ENCODE peak calls at places on chromosomes 16 and 17, in six cellular contexts. One of them, this sample, is unnamed.
A peak's percentile ranks its signal among the peaks of the same experiment; 100 is the strongest.

GRCh38 chr16:24102120-24102740 is 153.9 kb upstream of the CACNG3 start:
- DNase-seq in PC-9: no peak
- DNase-seq in activated T-cell treated with anti-CD3 and anti-CD28 coated beads, Interleukin-2, amount 50 U/mL, for 4 hours: no peak
- DNase-seq in A549: no peak
- DNase-seq in AG10803: no peak
- DNase-seq in stimulated activated CD8-positive, alpha-beta memory T cell treated with anti-CD3 and anti-CD28 coated beads, Interleukin-4, amount 100 ng/mL, for 1 hour: no peak
- DNase-seq in this sample: no peak

GRCh38 chr17:39132192-39132600 is 19.2 kb downstream of the PLXDC1 start:
- DNase-seq in PC-9: no peak
- DNase-seq in activated T-cell treated with anti-CD3 and anti-CD28 coated beads, Interleukin-2, amount 50 U/mL, for 4 hours: no peak
- DNase-seq in A549: peak; percentile 51
- DNase-seq in AG10803: peak; percentile 89
- DNase-seq in stimulated activated CD8-positive, alpha-beta memory T cell treated with anti-CD3 and anti-CD28 coated beads, Interleukin-4, amount 100 ng/mL, for 1 hour: no peak
- DNase-seq in this sample: no peak

GRCh38 chr17:58757162-58757613 is 1.5 kb downstream of the PPM1E start:
- DNase-seq in PC-9: no peak
- DNase-seq in activated T-cell treated with anti-CD3 and anti-CD28 coated beads, Interleukin-2, amount 50 U/mL, for 4 hours: no peak
- DNase-seq in A549: no peak
- DNase-seq in AG10803: no peak
- DNase-seq in stimulated activated CD8-positive, alpha-beta memory T cell treated with anti-CD3 and anti-CD28 coated beads, Interleukin-4, amount 100 ng/mL, for 1 hour: no peak
- DNase-seq in this sample: no peak

GRCh38 chr17:4433515-4434031 is at the start of gene SPNS3:
- DNase-seq in PC-9: no peak
- DNase-seq in activated T-cell treated with anti-CD3 and anti-CD28 coated beads, Interleukin-2, amount 50 U/mL, for 4 hours: no peak
- DNase-seq in A549: no peak
- DNase-seq in AG10803: no peak
- DNase-seq in stimulated activated CD8-positive, alpha-beta memory T cell treated with anti-CD3 and anti-CD28 coated beads, Interleukin-4, amount 100 ng/mL, for 1 hour: no peak
- DNase-seq in this sample: no peak

GRCh38 chr17:9003355-9004131 is 17.8 kb upstream of the NTN1 start:
- DNase-seq in PC-9: peak; percentile 16
- DNase-seq in activated T-cell treated with anti-CD3 and anti-CD28 coated beads, Interleukin-2, amount 50 U/mL, for 4 hours: no peak
- DNase-seq in A549: no peak
- DNase-seq in AG10803: no peak
- DNase-seq in stimulated activated CD8-positive, alpha-beta memory T cell treated with anti-CD3 and anti-CD28 coated beads, Interleukin-4, amount 100 ng/mL, for 1 hour: no peak
- DNase-seq in this sample: no peak

GRCh38 chr17:39751637-39752036 is 13.9 kb downstream of the GRB7 start:
- DNase-seq in PC-9: no peak
- DNase-seq in activated T-cell treated with anti-CD3 and anti-CD28 coated beads, Interleukin-2, amount 50 U/mL, for 4 hours: no peak
- DNase-seq in A549: no peak
- DNase-seq in AG10803: no peak
- DNase-seq in stimulated activated CD8-positive, alpha-beta memory T cell treated with anti-CD3 and anti-CD28 coated beads, Interleukin-4, amount 100 ng/mL, for 1 hour: no peak
- DNase-seq in this sample: no peak

GRCh38 chr17:15981646-15982580 is 17.6 kb downstream of the ZSWIM7 start:
- DNase-seq in PC-9: peak; percentile 35
- DNase-seq in activated T-cell treated with anti-CD3 and anti-CD28 coated beads, Interleukin-2, amount 50 U/mL, for 4 hours: no peak
- DNase-seq in A549: peak; percentile 36
- DNase-seq in AG10803: no peak
- DNase-seq in stimulated activated CD8-positive, alpha-beta memory T cell treated with anti-CD3 and anti-CD28 coated beads, Interleukin-4, amount 100 ng/mL, for 1 hour: no peak
- DNase-seq in this sample: no peak

GRCh38 chr17:40399185-40399584 is 18.5 kb downstream of the TOP2A start:
- DNase-seq in PC-9: no peak
- DNase-seq in activated T-cell treated with anti-CD3 and anti-CD28 coated beads, Interleukin-2, amount 50 U/mL, for 4 hours: no peak
- DNase-seq in A549: peak; percentile 78
- DNase-seq in AG10803: peak; percentile 70
- DNase-seq in stimulated activated CD8-positive, alpha-beta memory T cell treated with anti-CD3 and anti-CD28 coated beads, Interleukin-4, amount 100 ng/mL, for 1 hour: no peak
- DNase-seq in this sample: no peak

GRCh38 chr17:17690156-17690737 is 9.0 kb downstream of the RAI1 start:
- DNase-seq in PC-9: peak; percentile 56
- DNase-seq in activated T-cell treated with anti-CD3 and anti-CD28 coated beads, Interleukin-2, amount 50 U/mL, for 4 hours: no peak
- DNase-seq in A549: no peak
- DNase-seq in AG10803: no peak
- DNase-seq in stimulated activated CD8-positive, alpha-beta memory T cell treated with anti-CD3 and anti-CD28 coated beads, Interleukin-4, amount 100 ng/mL, for 1 hour: no peak
- DNase-seq in this sample: no peak

GRCh38 chr17:63834431-63835166 is 7.1 kb upstream of the FTSJ3 start:
- DNase-seq in PC-9: peak; percentile 40
- DNase-seq in activated T-cell treated with anti-CD3 and anti-CD28 coated beads, Interleukin-2, amount 50 U/mL, for 4 hours: peak; percentile 56
- DNase-seq in A549: peak; percentile 95
- DNase-seq in AG10803: peak; percentile 81
- DNase-seq in stimulated activated CD8-positive, alpha-beta memory T cell treated with anti-CD3 and anti-CD28 coated beads, Interleukin-4, amount 100 ng/mL, for 1 hour: no peak
- DNase-seq in this sample: no peak

GRCh38 chr16:24541534-24541933 is 2.2 kb downstream of the RBBP6 start:
- DNase-seq in PC-9: no peak
- DNase-seq in activated T-cell treated with anti-CD3 and anti-CD28 coated beads, Interleukin-2, amount 50 U/mL, for 4 hours: no peak
- DNase-seq in A549: no peak
- DNase-seq in AG10803: no peak
- DNase-seq in stimulated activated CD8-positive, alpha-beta memory T cell treated with anti-CD3 and anti-CD28 coated beads, Interleukin-4, amount 100 ng/mL, for 1 hour: no peak
- DNase-seq in this sample: no peak

GRCh38 chr17:79132271-79133064 is 57.8 kb downstream of the ENGASE start:
- DNase-seq in PC-9: no peak
- DNase-seq in activated T-cell treated with anti-CD3 and anti-CD28 coated beads, Interleukin-2, amount 50 U/mL, for 4 hours: no peak
- DNase-seq in A549: no peak
- DNase-seq in AG10803: no peak
- DNase-seq in stimulated activated CD8-positive, alpha-beta memory T cell treated with anti-CD3 and anti-CD28 coated beads, Interleukin-4, amount 100 ng/mL, for 1 hour: no peak
- DNase-seq in this sample: no peak

GRCh38 chr16:4212934-4213296 is 29.0 kb downstream of the SRL start:
- DNase-seq in PC-9: peak; percentile 26
- DNase-seq in activated T-cell treated with anti-CD3 and anti-CD28 coated beads, Interleukin-2, amount 50 U/mL, for 4 hours: no peak
- DNase-seq in A549: peak; percentile 61
- DNase-seq in AG10803: peak; percentile 70
- DNase-seq in stimulated activated CD8-positive, alpha-beta memory T cell treated with anti-CD3 and anti-CD28 coated beads, Interleukin-4, amount 100 ng/mL, for 1 hour: no peak
- DNase-seq in this sample: no peak

GRCh38 chr17:47866941-47867340 is 16.0 kb upstream of the SP6 start:
- DNase-seq in PC-9: no peak
- DNase-seq in activated T-cell treated with anti-CD3 and anti-CD28 coated beads, Interleukin-2, amount 50 U/mL, for 4 hours: no peak
- DNase-seq in A549: no peak
- DNase-seq in AG10803: no peak
- DNase-seq in stimulated activated CD8-positive, alpha-beta memory T cell treated with anti-CD3 and anti-CD28 coated beads, Interleukin-4, amount 100 ng/mL, for 1 hour: no peak
- DNase-seq in this sample: no peak

GRCh38 chr16:30372037-30372712 is 1.9 kb upstream of the TBC1D10B start:
- DNase-seq in PC-9: no peak
- DNase-seq in activated T-cell treated with anti-CD3 and anti-CD28 coated beads, Interleukin-2, amount 50 U/mL, for 4 hours: no peak
- DNase-seq in A549: no peak
- DNase-seq in AG10803: no peak
- DNase-seq in stimulated activated CD8-positive, alpha-beta memory T cell treated with anti-CD3 and anti-CD28 coated beads, Interleukin-4, amount 100 ng/mL, for 1 hour: no peak
- DNase-seq in this sample: no peak

GRCh38 chr16:67936124-67936875 is at the start of gene PSMB10:
- DNase-seq in PC-9: peak; percentile 58
- DNase-seq in activated T-cell treated with anti-CD3 and anti-CD28 coated beads, Interleukin-2, amount 50 U/mL, for 4 hours: no peak
- DNase-seq in A549: no peak
- DNase-seq in AG10803: peak; percentile 65
- DNase-seq in stimulated activated CD8-positive, alpha-beta memory T cell treated with anti-CD3 and anti-CD28 coated beads, Interleukin-4, amount 100 ng/mL, for 1 hour: peak; percentile 6
- DNase-seq in this sample: no peak

GRCh38 chr17:68707032-68707431 is 105.9 kb upstream of the FAM20A start:
- DNase-seq in PC-9: no peak
- DNase-seq in activated T-cell treated with anti-CD3 and anti-CD28 coated beads, Interleukin-2, amount 50 U/mL, for 4 hours: no peak
- DNase-seq in A549: no peak
- DNase-seq in AG10803: peak; percentile 86
- DNase-seq in stimulated activated CD8-positive, alpha-beta memory T cell treated with anti-CD3 and anti-CD28 coated beads, Interleukin-4, amount 100 ng/mL, for 1 hour: no peak
- DNase-seq in this sample: no peak

GRCh38 chr17:57523926-57524634 is 221.0 kb downstream of the CCDC182 start:
- DNase-seq in PC-9: peak; percentile 20
- DNase-seq in activated T-cell treated with anti-CD3 and anti-CD28 coated beads, Interleukin-2, amount 50 U/mL, for 4 hours: no peak
- DNase-seq in A549: peak; percentile 91
- DNase-seq in AG10803: peak; percentile 68
- DNase-seq in stimulated activated CD8-positive, alpha-beta memory T cell treated with anti-CD3 and anti-CD28 coated beads, Interleukin-4, amount 100 ng/mL, for 1 hour: no peak
- DNase-seq in this sample: no peak

GRCh38 chr16:75087040-75087979 is 29.3 kb downstream of the LDHD start:
- DNase-seq in PC-9: no peak
- DNase-seq in activated T-cell treated with anti-CD3 and anti-CD28 coated beads, Interleukin-2, amount 50 U/mL, for 4 hours: no peak
- DNase-seq in A549: no peak
- DNase-seq in AG10803: peak; percentile 84
- DNase-seq in stimulated activated CD8-positive, alpha-beta memory T cell treated with anti-CD3 and anti-CD28 coated beads, Interleukin-4, amount 100 ng/mL, for 1 hour: no peak
- DNase-seq in this sample: no peak

GRCh38 chr17:17073006-17073626 is 30.9 kb downstream of the MPRIP start:
- DNase-seq in PC-9: no peak
- DNase-seq in activated T-cell treated with anti-CD3 and anti-CD28 coated beads, Interleukin-2, amount 50 U/mL, for 4 hours: no peak
- DNase-seq in A549: no peak
- DNase-seq in AG10803: no peak
- DNase-seq in stimulated activated CD8-positive, alpha-beta memory T cell treated with anti-CD3 and anti-CD28 coated beads, Interleukin-4, amount 100 ng/mL, for 1 hour: no peak
- DNase-seq in this sample: no peak

GRCh38 chr17:55462711-55463110 is 41.1 kb upstream of the MMD start:
- DNase-seq in PC-9: no peak
- DNase-seq in activated T-cell treated with anti-CD3 and anti-CD28 coated beads, Interleukin-2, amount 50 U/mL, for 4 hours: no peak
- DNase-seq in A549: no peak
- DNase-seq in AG10803: no peak
- DNase-seq in stimulated activated CD8-positive, alpha-beta memory T cell treated with anti-CD3 and anti-CD28 coated beads, Interleukin-4, amount 100 ng/mL, for 1 hour: no peak
- DNase-seq in this sample: no peak

GRCh38 chr17:6534846-6535514 is 21.4 kb downstream of the PITPNM3 start:
- DNase-seq in PC-9: no peak
- DNase-seq in activated T-cell treated with anti-CD3 and anti-CD28 coated beads, Interleukin-2, amount 50 U/mL, for 4 hours: no peak
- DNase-seq in A549: no peak
- DNase-seq in AG10803: no peak
- DNase-seq in stimulated activated CD8-positive, alpha-beta memory T cell treated with anti-CD3 and anti-CD28 coated beads, Interleukin-4, amount 100 ng/mL, for 1 hour: no peak
- DNase-seq in this sample: no peak

GRCh38 chr17:57666946-57667345 is 78.2 kb downstream of the CCDC182 start:
- DNase-seq in PC-9: no peak
- DNase-seq in activated T-cell treated with anti-CD3 and anti-CD28 coated beads, Interleukin-2, amount 50 U/mL, for 4 hours: no peak
- DNase-seq in A549: no peak
- DNase-seq in AG10803: no peak
- DNase-seq in stimulated activated CD8-positive, alpha-beta memory T cell treated with anti-CD3 and anti-CD28 coated beads, Interleukin-4, amount 100 ng/mL, for 1 hour: no peak
- DNase-seq in this sample: no peak